ENCODE peak calls at places on chromosomes 2 and 18, in six cellular contexts. N is BJ, O is tibial artery, P is breast epithelium, B is nephron progenitor cell, M is activated B cell treated with CpG ODN at 0.5 μM for 24 hours. R is an unnamed sample.

GRCh38 chr2:189287982-189288494 is 108.5 kb upstream of the COL5A2 start:
- DNase-seq in N (peak; percentile 55), O (no peak), P (no peak), B (no peak), M (no peak), R (no peak)

GRCh38 chr2:98140210-98140609 is 53.2 kb downstream of the VWA3B start:
- DNase-seq in N (no peak), O (no peak), P (peak; percentile 30), B (no peak), M (no peak), R (no peak)

GRCh38 chr18:54647176-54647575 is 56.1 kb downstream of the DYNAP start:
- DNase-seq in N (no peak), O (no peak), P (no peak), B (peak; percentile 17), M (no peak), R (no peak)

GRCh38 chr2:28754321-28754720 is 2.7 kb downstream of the PPP1CB start:
- DNase-seq in N (no peak), O (no peak), P (no peak), B (no peak), M (no peak), R (no peak)

GRCh38 chr2:88638743-88639142 is 11.5 kb upstream of the EIF2AK3 start:
- DNase-seq in N (no peak), O (no peak), P (no peak), B (no peak), M (no peak), R (no peak)

GRCh38 chr2:179596018-179596417 is 265.4 kb downstream of the ZNF385B start:
- DNase-seq in N (no peak), O (no peak), P (no peak), B (no peak), M (no peak), R (no peak)

GRCh38 chr2:48016620-48017019 is 110.3 kb upstream of the FBXO11 start:
- DNase-seq in N (no peak), O (no peak), P (no peak), B (no peak), M (no peak), R (no peak)

GRCh38 chr2:143171817-143172216 is 42.6 kb downstream of the ARHGAP15 start:
- DNase-seq in N (no peak), O (no peak), P (no peak), B (no peak), M (no peak), R (no peak)

GRCh38 chr2:233760043-233760442 is at the start of gene UGT1A1:
- DNase-seq in N (no peak), O (no peak), P (no peak), B (no peak), M (no peak), R (no peak)

GRCh38 chr18:70578480-70578879 is 289.6 kb downstream of the SOCS6 start:
- DNase-seq in N (no peak), O (no peak), P (no peak), B (peak; percentile 40), M (no peak), R (no peak)
- TF ChIP-seq CTCF in N (no peak), O (no peak), P (no peak), B (no peak), M (no peak), R (no peak)

GRCh38 chr2:96760986-96761832 is 507 bp downstream of the CNNM4 start:
- DNase-seq in N (no peak), O (no peak), P (peak; percentile 39), B (no peak), M (no peak), R (no peak)
- TF ChIP-seq CTCF in N (peak; percentile 55), O (peak; percentile 79), P (peak; percentile 77), B (peak; percentile 20), M (no peak), R (peak; percentile 74)

GRCh38 chr2:66771359-66771978 is 336.5 kb downstream of the MEIS1 start:
- DNase-seq in N (no peak), O (no peak), P (no peak), B (no peak), M (no peak), R (no peak)

GRCh38 chr2:66775730-66776422 is 341.0 kb downstream of the MEIS1 start:
- DNase-seq in N (no peak), O (no peak), P (no peak), B (no peak), M (no peak), R (no peak)

DNA sequence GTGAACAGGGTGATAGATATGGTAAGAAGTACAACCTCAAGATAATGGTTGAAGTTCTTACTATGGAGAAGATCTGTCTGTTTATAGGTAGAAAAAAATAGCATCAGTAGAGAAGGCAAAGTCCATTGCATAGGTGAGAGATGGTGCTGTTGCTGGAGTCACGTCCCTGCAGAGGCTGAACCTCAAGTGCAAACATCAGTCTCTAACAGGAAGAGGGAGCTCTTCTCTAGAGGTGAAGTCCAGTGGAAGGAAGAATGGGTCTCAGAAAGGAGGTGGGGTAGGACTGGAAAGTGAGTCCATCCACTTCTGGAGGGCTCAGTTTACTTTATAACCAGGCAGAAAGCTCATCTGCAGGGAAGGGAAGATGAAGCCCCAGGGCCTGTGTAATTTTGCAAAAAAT is 337.7 kb downstream of the MEIS1 start:
- DNase-seq in N (no peak), O (no peak), P (no peak), B (no peak), M (no peak), R (no peak)
- TF ChIP-seq CTCF in N (no peak), O (no peak), P (no peak), B (no peak), M (no peak), R (no peak)

GRCh38 chr18:51563401-51563800 is 365.9 kb upstream of the MEX3C start:
- DNase-seq in N (no peak), O (no peak), P (no peak), B (no peak), M (no peak), R (no peak)
- TF ChIP-seq CTCF in N (no peak), O (no peak), P (no peak), B (no peak), M (no peak), R (no peak)